ENCODE peak calls at places on chromosome 5, in seven cellular contexts. One of them, this sample, is unnamed. For H3K27me3, the result is how much of the 10 kb centered on the place peaks cover.

GRCh38 chr5:112310746-112311145 is 108.3 kb downstream of the EPB41L4A start:
- DNase-seq in ovary: no peak
- DNase-seq in stomach: no peak
- DNase-seq in GM12878: no peak
- DNase-seq in sigmoid colon: no peak
- DNase-seq in esophagus muscularis mucosa: no peak
- DNase-seq in transverse colon: no peak
- DNase-seq in this sample: no peak

GRCh38 chr5:40781843-40782409 is 16.2 kb downstream of the PRKAA1 start:
- DNase-seq in ovary: no peak
- DNase-seq in stomach: no peak
- DNase-seq in GM12878: no peak
- DNase-seq in sigmoid colon: no peak
- DNase-seq in esophagus muscularis mucosa: no peak
- DNase-seq in transverse colon: no peak
- DNase-seq in this sample: no peak

GRCh38 chr5:122909470-122910100 is 64.2 kb downstream of the SNX24 start:
- DNase-seq in ovary: no peak
- DNase-seq in stomach: no peak
- DNase-seq in GM12878: no peak
- DNase-seq in sigmoid colon: no peak
- DNase-seq in esophagus muscularis mucosa: no peak
- DNase-seq in transverse colon: no peak
- DNase-seq in this sample: no peak

GRCh38 chr5:156473271-156473935 is 146.4 kb downstream of the SGCD start:
- DNase-seq in ovary: no peak
- DNase-seq in stomach: no peak
- DNase-seq in GM12878: no peak
- DNase-seq in sigmoid colon: no peak
- DNase-seq in esophagus muscularis mucosa: no peak
- DNase-seq in transverse colon: no peak
- DNase-seq in this sample: no peak

GRCh38 chr5:177546262-177546741 is 8.1 kb downstream of the FAM193B start:
- DNase-seq in ovary: no peak
- DNase-seq in stomach: no peak
- DNase-seq in GM12878: no peak
- DNase-seq in sigmoid colon: peak
- DNase-seq in esophagus muscularis mucosa: peak
- DNase-seq in transverse colon: no peak
- DNase-seq in this sample: no peak

GRCh38 chr5:77224672-77225355 is 14.3 kb downstream of the PDE8B start:
- DNase-seq in ovary: no peak
- DNase-seq in stomach: no peak
- DNase-seq in GM12878: no peak
- DNase-seq in sigmoid colon: no peak
- DNase-seq in esophagus muscularis mucosa: no peak
- DNase-seq in transverse colon: no peak
- DNase-seq in this sample: no peak

GRCh38 chr5:142320851-142321560 is 3.8 kb downstream of the SPRY4 start:
- DNase-seq in ovary: no peak
- DNase-seq in stomach: no peak
- DNase-seq in GM12878: no peak
- DNase-seq in sigmoid colon: no peak
- DNase-seq in esophagus muscularis mucosa: no peak
- DNase-seq in transverse colon: no peak
- DNase-seq in this sample: no peak

GRCh38 chr5:40521108-40521785 is 158.5 kb upstream of the PTGER4 start:
- DNase-seq in ovary: no peak
- DNase-seq in stomach: no peak
- DNase-seq in GM12878: no peak
- DNase-seq in sigmoid colon: no peak
- DNase-seq in esophagus muscularis mucosa: no peak
- DNase-seq in transverse colon: no peak
- DNase-seq in this sample: no peak

GRCh38 chr5:8943301-8943700 is 602.6 kb downstream of the SEMA5A start:
- DNase-seq in ovary: no peak
- DNase-seq in stomach: no peak
- DNase-seq in GM12878: no peak
- DNase-seq in sigmoid colon: no peak
- DNase-seq in esophagus muscularis mucosa: no peak
- DNase-seq in transverse colon: no peak
- DNase-seq in this sample: no peak

GRCh38 chr5:109718216-109718615 is 28.5 kb downstream of the MAN2A1 start:
- DNase-seq in ovary: no peak
- DNase-seq in stomach: no peak
- DNase-seq in GM12878: no peak
- DNase-seq in sigmoid colon: no peak
- DNase-seq in esophagus muscularis mucosa: no peak
- DNase-seq in transverse colon: no peak
- DNase-seq in this sample: no peak

GRCh38 chr5:119071573-119071874 is 637 bp downstream of the DMXL1 start:
- DNase-seq in ovary: no peak
- DNase-seq in stomach: no peak
- DNase-seq in GM12878: no peak
- DNase-seq in sigmoid colon: no peak
- DNase-seq in esophagus muscularis mucosa: no peak
- DNase-seq in transverse colon: no peak
- DNase-seq in this sample: no peak

GRCh38 chr5:116300016-116300601 is 215.3 kb downstream of the COMMD10 start:
- DNase-seq in ovary: no peak
- DNase-seq in stomach: no peak
- DNase-seq in GM12878: no peak
- DNase-seq in sigmoid colon: no peak
- DNase-seq in esophagus muscularis mucosa: no peak
- DNase-seq in transverse colon: no peak
- DNase-seq in this sample: no peak

GRCh38 chr5:19790811-19791466 is 197.1 kb downstream of the CDH18 start:
- DNase-seq in ovary: no peak
- DNase-seq in stomach: no peak
- DNase-seq in GM12878: no peak
- DNase-seq in sigmoid colon: no peak
- DNase-seq in esophagus muscularis mucosa: no peak
- DNase-seq in transverse colon: no peak
- DNase-seq in this sample: no peak

GRCh38 chr5:147939431-147940114 is 33.2 kb upstream of the C5orf46 start:
- DNase-seq in ovary: no peak
- DNase-seq in stomach: no peak
- DNase-seq in GM12878: no peak
- DNase-seq in sigmoid colon: no peak
- DNase-seq in esophagus muscularis mucosa: no peak
- DNase-seq in transverse colon: no peak
- DNase-seq in this sample: no peak

GRCh38 chr5:10658265-10658664 is 94.4 kb downstream of the ANKRD33B start:
- DNase-seq in ovary: no peak
- DNase-seq in stomach: no peak
- DNase-seq in GM12878: no peak
- DNase-seq in sigmoid colon: no peak
- DNase-seq in esophagus muscularis mucosa: no peak
- DNase-seq in transverse colon: no peak
- DNase-seq in this sample: no peak
- H3K27me3 ChIP-seq in ovary: under half
- H3K27me3 ChIP-seq in stomach: under half
- H3K27me3 ChIP-seq in GM12878: under half
- H3K27me3 ChIP-seq in sigmoid colon: under half
- H3K27me3 ChIP-seq in esophagus muscularis mucosa: under half
- H3K27me3 ChIP-seq in transverse colon: under half
- H3K27me3 ChIP-seq in this sample: under half

GRCh38 chr5:58133631-58134296 is 326.1 kb downstream of the PLK2 start:
- DNase-seq in ovary: no peak
- DNase-seq in stomach: no peak
- DNase-seq in GM12878: no peak
- DNase-seq in sigmoid colon: no peak
- DNase-seq in esophagus muscularis mucosa: no peak
- DNase-seq in transverse colon: no peak
- DNase-seq in this sample: no peak
- TF ChIP-seq EP300 in ovary: no peak
- TF ChIP-seq EP300 in stomach: no peak
- TF ChIP-seq EP300 in GM12878: no peak
- TF ChIP-seq EP300 in sigmoid colon: no peak
- TF ChIP-seq EP300 in esophagus muscularis mucosa: no peak
- TF ChIP-seq EP300 in transverse colon: no peak
- TF ChIP-seq EP300 in this sample: no peak

DNA sequence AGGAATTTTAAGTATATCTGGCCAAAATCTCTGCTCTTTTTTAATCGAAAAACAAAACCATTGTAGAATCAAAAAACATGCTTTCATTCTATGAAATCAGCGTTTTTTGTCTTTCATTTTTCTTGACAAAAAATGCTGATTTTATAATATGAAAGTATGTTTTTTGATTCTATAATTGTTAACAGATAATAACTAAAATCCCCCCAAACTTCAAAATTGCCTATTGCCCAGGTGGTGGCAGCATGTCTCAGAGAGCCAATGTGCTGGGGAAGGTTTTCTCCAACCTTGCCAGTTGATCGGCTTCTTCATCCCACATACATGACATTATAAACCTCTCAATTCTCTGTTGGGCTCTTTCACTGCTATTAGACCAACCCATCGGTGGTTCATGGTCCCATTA is 5.1 kb upstream of the SMIM15 start:
- DNase-seq in ovary: no peak
- DNase-seq in stomach: peak
- DNase-seq in GM12878: no peak
- DNase-seq in sigmoid colon: no peak
- DNase-seq in esophagus muscularis mucosa: no peak
- DNase-seq in transverse colon: peak
- DNase-seq in this sample: no peak
- TF ChIP-seq CTCF in ovary: no peak
- TF ChIP-seq CTCF in stomach: no peak
- TF ChIP-seq CTCF in GM12878: peak
- TF ChIP-seq CTCF in sigmoid colon: no peak
- TF ChIP-seq CTCF in esophagus muscularis mucosa: peak
- TF ChIP-seq CTCF in transverse colon: peak
- TF ChIP-seq CTCF in this sample: no peak

GRCh38 chr5:1885476-1885755 is 2.7 kb upstream of the IRX4 start:
- DNase-seq in ovary: no peak
- DNase-seq in stomach: no peak
- DNase-seq in GM12878: no peak
- DNase-seq in sigmoid colon: no peak
- DNase-seq in esophagus muscularis mucosa: no peak
- DNase-seq in transverse colon: no peak
- DNase-seq in this sample: no peak
- H3K27me3 ChIP-seq in ovary: under half
- H3K27me3 ChIP-seq in stomach: half or more
- H3K27me3 ChIP-seq in GM12878: under half
- H3K27me3 ChIP-seq in sigmoid colon: half or more
- H3K27me3 ChIP-seq in esophagus muscularis mucosa: half or more
- H3K27me3 ChIP-seq in transverse colon: half or more
- H3K27me3 ChIP-seq in this sample: half or more

GRCh38 chr5:176416123-176416924 is at the start of gene CLTB:
- DNase-seq in ovary: peak
- DNase-seq in stomach: peak
- DNase-seq in GM12878: peak
- DNase-seq in sigmoid colon: peak
- DNase-seq in esophagus muscularis mucosa: peak
- DNase-seq in transverse colon: peak
- DNase-seq in this sample: peak
- TF ChIP-seq EP300 in ovary: no peak
- TF ChIP-seq EP300 in stomach: no peak
- TF ChIP-seq EP300 in GM12878: no peak
- TF ChIP-seq EP300 in sigmoid colon: no peak
- TF ChIP-seq EP300 in esophagus muscularis mucosa: no peak
- TF ChIP-seq EP300 in transverse colon: no peak
- TF ChIP-seq EP300 in this sample: no peak

DNA sequence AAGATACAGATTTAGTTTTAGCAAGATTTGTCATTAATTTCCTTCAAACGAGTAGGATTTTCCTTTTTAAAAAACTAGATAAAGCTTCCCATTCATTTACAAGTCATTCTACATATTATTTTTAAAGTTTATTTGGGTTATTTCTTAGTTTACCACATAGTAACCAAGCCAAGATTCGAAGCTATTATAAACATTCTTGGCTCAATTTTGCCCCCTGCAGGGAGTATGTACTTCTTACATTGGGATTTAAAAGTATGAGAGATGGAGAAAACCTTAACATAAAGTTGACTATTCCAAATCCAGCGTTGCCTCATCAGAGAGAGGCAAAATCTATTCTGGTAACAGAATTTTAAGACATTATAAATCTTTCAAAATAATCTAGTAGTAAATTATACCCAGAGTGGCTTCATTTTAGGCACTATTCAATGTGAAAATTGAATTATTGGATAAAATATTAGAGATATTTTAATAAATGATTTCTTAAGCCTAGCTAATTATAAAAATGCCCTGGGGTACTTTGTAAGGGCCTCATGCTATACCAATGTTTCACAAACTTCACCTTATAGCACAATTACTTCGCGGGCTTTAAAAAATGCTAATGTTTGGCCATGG is 39.1 kb downstream of the FBN2 start:
- DNase-seq in ovary: no peak
- DNase-seq in stomach: no peak
- DNase-seq in GM12878: no peak
- DNase-seq in sigmoid colon: no peak
- DNase-seq in esophagus muscularis mucosa: no peak
- DNase-seq in transverse colon: no peak
- DNase-seq in this sample: no peak
- TF ChIP-seq CTCF in ovary: no peak
- TF ChIP-seq CTCF in stomach: no peak
- TF ChIP-seq CTCF in GM12878: peak
- TF ChIP-seq CTCF in sigmoid colon: peak
- TF ChIP-seq CTCF in esophagus muscularis mucosa: peak
- TF ChIP-seq CTCF in transverse colon: peak
- TF ChIP-seq CTCF in this sample: peak

GRCh38 chr5:54412913-54413312 is 42.6 kb upstream of the HSPB3 start:
- DNase-seq in ovary: no peak
- DNase-seq in stomach: no peak
- DNase-seq in GM12878: no peak
- DNase-seq in sigmoid colon: no peak
- DNase-seq in esophagus muscularis mucosa: no peak
- DNase-seq in transverse colon: no peak
- DNase-seq in this sample: no peak
- H3K27me3 ChIP-seq in ovary: under half
- H3K27me3 ChIP-seq in stomach: under half
- H3K27me3 ChIP-seq in GM12878: under half
- H3K27me3 ChIP-seq in sigmoid colon: under half
- H3K27me3 ChIP-seq in esophagus muscularis mucosa: under half
- H3K27me3 ChIP-seq in transverse colon: under half
- H3K27me3 ChIP-seq in this sample: under half

GRCh38 chr5:57494104-57495098 is 11.8 kb upstream of the ACTBL2 start:
- DNase-seq in ovary: peak
- DNase-seq in stomach: peak
- DNase-seq in GM12878: peak
- DNase-seq in sigmoid colon: no peak
- DNase-seq in esophagus muscularis mucosa: no peak
- DNase-seq in transverse colon: peak
- DNase-seq in this sample: no peak
- TF ChIP-seq EP300 in ovary: no peak
- TF ChIP-seq EP300 in stomach: no peak
- TF ChIP-seq EP300 in GM12878: no peak
- TF ChIP-seq EP300 in sigmoid colon: no peak
- TF ChIP-seq EP300 in esophagus muscularis mucosa: no peak
- TF ChIP-seq EP300 in transverse colon: no peak
- TF ChIP-seq EP300 in this sample: no peak